ENCODE peak calls at places on chromosomes 4 and X, in ten cellular contexts. One of them, this sample, is unnamed.
A peak's percentile ranks its signal among the peaks of the same experiment; 100 is the strongest.

GRCh38 chrX:10749113-10749512 is 128.7 kb upstream of the MID1 start:
- DNase-seq in osteocyte: no peak
- DNase-seq in OCI-M1: no peak
- DNase-seq in fibroblast of the aortic adventitia: peak; percentile 70
- DNase-seq in HT-29: no peak
- DNase-seq in NCI-H2029 treated with DMSO at 0.1 percent for 48 hours: no peak
- DNase-seq in lung: no peak
- DNase-seq in MCF 10A: no peak
- DNase-seq in A549: no peak
- DNase-seq in left kidney: no peak
- DNase-seq in this sample: no peak

GRCh38 chr4:119510750-119511149 is 117.9 kb downstream of the PDE5A start:
- DNase-seq in osteocyte: no peak
- DNase-seq in OCI-M1: no peak
- DNase-seq in fibroblast of the aortic adventitia: peak; percentile 74
- DNase-seq in HT-29: no peak
- DNase-seq in NCI-H2029 treated with DMSO at 0.1 percent for 48 hours: no peak
- DNase-seq in lung: no peak
- DNase-seq in MCF 10A: no peak
- DNase-seq in A549: no peak
- DNase-seq in left kidney: no peak
- DNase-seq in this sample: no peak

GRCh38 chrX:12327836-12328235 is 189.6 kb downstream of the FRMPD4 start:
- DNase-seq in osteocyte: no peak
- DNase-seq in OCI-M1: no peak
- DNase-seq in fibroblast of the aortic adventitia: no peak
- DNase-seq in HT-29: no peak
- DNase-seq in NCI-H2029 treated with DMSO at 0.1 percent for 48 hours: no peak
- DNase-seq in lung: no peak
- DNase-seq in MCF 10A: no peak
- DNase-seq in A549: no peak
- DNase-seq in left kidney: no peak
- DNase-seq in this sample: no peak

GRCh38 chr4:47287735-47288134 is 175.8 kb downstream of the COMMD8 start:
- DNase-seq in osteocyte: no peak
- DNase-seq in OCI-M1: peak; percentile 78
- DNase-seq in fibroblast of the aortic adventitia: peak; percentile 70
- DNase-seq in HT-29: peak; percentile 19
- DNase-seq in NCI-H2029 treated with DMSO at 0.1 percent for 48 hours: no peak
- DNase-seq in lung: no peak
- DNase-seq in MCF 10A: peak; percentile 39
- DNase-seq in A549: no peak
- DNase-seq in left kidney: no peak
- DNase-seq in this sample: peak; percentile 27

GRCh38 chr4:133379681-133380438 is 230.8 kb downstream of the PCDH10 start:
- DNase-seq in osteocyte: no peak
- DNase-seq in OCI-M1: no peak
- DNase-seq in fibroblast of the aortic adventitia: no peak
- DNase-seq in HT-29: no peak
- DNase-seq in NCI-H2029 treated with DMSO at 0.1 percent for 48 hours: no peak
- DNase-seq in lung: no peak
- DNase-seq in MCF 10A: no peak
- DNase-seq in A549: no peak
- DNase-seq in left kidney: no peak
- DNase-seq in this sample: no peak

GRCh38 chrX:107747596-107748161 is 27.9 kb downstream of the TSC22D3 start:
- DNase-seq in osteocyte: no peak
- DNase-seq in OCI-M1: no peak
- DNase-seq in fibroblast of the aortic adventitia: peak; percentile 59
- DNase-seq in HT-29: peak; percentile 41
- DNase-seq in NCI-H2029 treated with DMSO at 0.1 percent for 48 hours: no peak
- DNase-seq in lung: peak; percentile 48
- DNase-seq in MCF 10A: peak; percentile 68
- DNase-seq in A549: no peak
- DNase-seq in left kidney: peak; percentile 41
- DNase-seq in this sample: peak; percentile 70

GRCh38 chr4:11635336-11635735 is 206.6 kb upstream of the HS3ST1 start:
- DNase-seq in osteocyte: no peak
- DNase-seq in OCI-M1: no peak
- DNase-seq in fibroblast of the aortic adventitia: peak; percentile 70
- DNase-seq in HT-29: peak; percentile 52
- DNase-seq in NCI-H2029 treated with DMSO at 0.1 percent for 48 hours: peak; percentile 18
- DNase-seq in lung: no peak
- DNase-seq in MCF 10A: peak; percentile 88
- DNase-seq in A549: peak; percentile 52
- DNase-seq in left kidney: no peak
- DNase-seq in this sample: no peak

GRCh38 chr4:156971168-156971601 is 414 bp downstream of the PDGFC start:
- DNase-seq in osteocyte: no peak
- DNase-seq in OCI-M1: no peak
- DNase-seq in fibroblast of the aortic adventitia: no peak
- DNase-seq in HT-29: no peak
- DNase-seq in NCI-H2029 treated with DMSO at 0.1 percent for 48 hours: no peak
- DNase-seq in lung: peak; percentile 29
- DNase-seq in MCF 10A: no peak
- DNase-seq in A549: no peak
- DNase-seq in left kidney: no peak
- DNase-seq in this sample: no peak

GRCh38 chr4:176443646-176444409 is 124.1 kb downstream of the SPCS3 start:
- DNase-seq in osteocyte: no peak
- DNase-seq in OCI-M1: no peak
- DNase-seq in fibroblast of the aortic adventitia: peak; percentile 76
- DNase-seq in HT-29: no peak
- DNase-seq in NCI-H2029 treated with DMSO at 0.1 percent for 48 hours: no peak
- DNase-seq in lung: no peak
- DNase-seq in MCF 10A: peak; percentile 62
- DNase-seq in A549: peak; percentile 6
- DNase-seq in left kidney: no peak
- DNase-seq in this sample: no peak

GRCh38 chrX:18676470-18676869 is 4.6 kb upstream of the RS1 start:
- DNase-seq in osteocyte: no peak
- DNase-seq in OCI-M1: no peak
- DNase-seq in fibroblast of the aortic adventitia: no peak
- DNase-seq in HT-29: peak; percentile 71
- DNase-seq in NCI-H2029 treated with DMSO at 0.1 percent for 48 hours: no peak
- DNase-seq in lung: no peak
- DNase-seq in MCF 10A: no peak
- DNase-seq in A549: peak; percentile 37
- DNase-seq in left kidney: peak; percentile 47
- DNase-seq in this sample: no peak

GRCh38 chr4:38365261-38365660 is 298.7 kb upstream of the KLF3 start:
- DNase-seq in osteocyte: no peak
- DNase-seq in OCI-M1: no peak
- DNase-seq in fibroblast of the aortic adventitia: no peak
- DNase-seq in HT-29: no peak
- DNase-seq in NCI-H2029 treated with DMSO at 0.1 percent for 48 hours: no peak
- DNase-seq in lung: no peak
- DNase-seq in MCF 10A: no peak
- DNase-seq in A549: no peak
- DNase-seq in left kidney: no peak
- DNase-seq in this sample: no peak

GRCh38 chr4:174286870-174287269 is 3.2 kb downstream of the CEP44 start:
- DNase-seq in osteocyte: no peak
- DNase-seq in OCI-M1: no peak
- DNase-seq in fibroblast of the aortic adventitia: no peak
- DNase-seq in HT-29: no peak
- DNase-seq in NCI-H2029 treated with DMSO at 0.1 percent for 48 hours: no peak
- DNase-seq in lung: no peak
- DNase-seq in MCF 10A: no peak
- DNase-seq in A549: no peak
- DNase-seq in left kidney: no peak
- DNase-seq in this sample: no peak

GRCh38 chr4:22573198-22573597 is 57.3 kb upstream of the ADGRA3 start:
- DNase-seq in osteocyte: no peak
- DNase-seq in OCI-M1: no peak
- DNase-seq in fibroblast of the aortic adventitia: peak; percentile 16
- DNase-seq in HT-29: no peak
- DNase-seq in NCI-H2029 treated with DMSO at 0.1 percent for 48 hours: peak; percentile 12
- DNase-seq in lung: peak; percentile 59
- DNase-seq in MCF 10A: peak; percentile 41
- DNase-seq in A549: no peak
- DNase-seq in left kidney: no peak
- DNase-seq in this sample: peak; percentile 35

GRCh38 chr4:55393461-55394320 is 2.1 kb upstream of the TMEM165 start:
- DNase-seq in osteocyte: no peak
- DNase-seq in OCI-M1: no peak
- DNase-seq in fibroblast of the aortic adventitia: peak; percentile 68
- DNase-seq in HT-29: no peak
- DNase-seq in NCI-H2029 treated with DMSO at 0.1 percent for 48 hours: no peak
- DNase-seq in lung: no peak
- DNase-seq in MCF 10A: no peak
- DNase-seq in A549: no peak
- DNase-seq in left kidney: no peak
- DNase-seq in this sample: no peak

GRCh38 chr4:119832731-119833233 is 204.2 kb upstream of the PDE5A start:
- DNase-seq in osteocyte: no peak
- DNase-seq in OCI-M1: no peak
- DNase-seq in fibroblast of the aortic adventitia: no peak
- DNase-seq in HT-29: no peak
- DNase-seq in NCI-H2029 treated with DMSO at 0.1 percent for 48 hours: no peak
- DNase-seq in lung: no peak
- DNase-seq in MCF 10A: no peak
- DNase-seq in A549: no peak
- DNase-seq in left kidney: no peak
- DNase-seq in this sample: no peak

GRCh38 chrX:154717824-154718223 is 33.1 kb downstream of the GAB3 start:
- DNase-seq in osteocyte: no peak
- DNase-seq in OCI-M1: peak; percentile 85
- DNase-seq in fibroblast of the aortic adventitia: no peak
- DNase-seq in HT-29: peak; percentile 65
- DNase-seq in NCI-H2029 treated with DMSO at 0.1 percent for 48 hours: no peak
- DNase-seq in lung: no peak
- DNase-seq in MCF 10A: no peak
- DNase-seq in A549: no peak
- DNase-seq in left kidney: peak; percentile 54
- DNase-seq in this sample: no peak

GRCh38 chr4:72568959-72569718 is at the start of gene ADAMTS3:
- DNase-seq in osteocyte: no peak
- DNase-seq in OCI-M1: peak; percentile 94
- DNase-seq in fibroblast of the aortic adventitia: peak; percentile 40
- DNase-seq in HT-29: no peak
- DNase-seq in NCI-H2029 treated with DMSO at 0.1 percent for 48 hours: no peak
- DNase-seq in lung: peak; percentile 54
- DNase-seq in MCF 10A: peak; percentile 37
- DNase-seq in A549: peak; percentile 2
- DNase-seq in left kidney: peak; percentile 96
- DNase-seq in this sample: no peak

GRCh38 chr4:41478518-41478917 is 59.4 kb upstream of the LIMCH1 start:
- DNase-seq in osteocyte: no peak
- DNase-seq in OCI-M1: no peak
- DNase-seq in fibroblast of the aortic adventitia: no peak
- DNase-seq in HT-29: no peak
- DNase-seq in NCI-H2029 treated with DMSO at 0.1 percent for 48 hours: no peak
- DNase-seq in lung: no peak
- DNase-seq in MCF 10A: no peak
- DNase-seq in A549: no peak
- DNase-seq in left kidney: no peak
- DNase-seq in this sample: no peak

GRCh38 chr4:3226467-3226866 is 22.5 kb upstream of the MSANTD1 start:
- DNase-seq in osteocyte: no peak
- DNase-seq in OCI-M1: no peak
- DNase-seq in fibroblast of the aortic adventitia: no peak
- DNase-seq in HT-29: no peak
- DNase-seq in NCI-H2029 treated with DMSO at 0.1 percent for 48 hours: peak; percentile 11
- DNase-seq in lung: no peak
- DNase-seq in MCF 10A: no peak
- DNase-seq in A549: no peak
- DNase-seq in left kidney: no peak
- DNase-seq in this sample: no peak

GRCh38 chr4:79083406-79084010 is 144.3 kb upstream of the PAQR3 start:
- DNase-seq in osteocyte: no peak
- DNase-seq in OCI-M1: no peak
- DNase-seq in fibroblast of the aortic adventitia: no peak
- DNase-seq in HT-29: no peak
- DNase-seq in NCI-H2029 treated with DMSO at 0.1 percent for 48 hours: no peak
- DNase-seq in lung: no peak
- DNase-seq in MCF 10A: no peak
- DNase-seq in A549: no peak
- DNase-seq in left kidney: peak; percentile 7
- DNase-seq in this sample: no peak

GRCh38 chrX:29318051-29318450 is 730.8 kb downstream of the IL1RAPL1 start:
- DNase-seq in osteocyte: no peak
- DNase-seq in OCI-M1: no peak
- DNase-seq in fibroblast of the aortic adventitia: peak; percentile 74
- DNase-seq in HT-29: no peak
- DNase-seq in NCI-H2029 treated with DMSO at 0.1 percent for 48 hours: no peak
- DNase-seq in lung: no peak
- DNase-seq in MCF 10A: peak; percentile 30
- DNase-seq in A549: no peak
- DNase-seq in left kidney: peak; percentile 1
- DNase-seq in this sample: no peak

GRCh38 chr4:113358784-113359183 is 309.3 kb downstream of the ANK2 start:
- DNase-seq in osteocyte: no peak
- DNase-seq in OCI-M1: peak; percentile 19
- DNase-seq in fibroblast of the aortic adventitia: peak; percentile 16
- DNase-seq in HT-29: peak; percentile 43
- DNase-seq in NCI-H2029 treated with DMSO at 0.1 percent for 48 hours: no peak
- DNase-seq in lung: no peak
- DNase-seq in MCF 10A: no peak
- DNase-seq in A549: peak; percentile 6
- DNase-seq in left kidney: no peak
- DNase-seq in this sample: no peak

GRCh38 chrX:7132335-7133035 is 15.0 kb upstream of the STS start:
- DNase-seq in osteocyte: no peak
- DNase-seq in OCI-M1: peak; percentile 60
- DNase-seq in fibroblast of the aortic adventitia: peak; percentile 88
- DNase-seq in HT-29: peak; percentile 93
- DNase-seq in NCI-H2029 treated with DMSO at 0.1 percent for 48 hours: no peak
- DNase-seq in lung: peak; percentile 89
- DNase-seq in MCF 10A: peak; percentile 86
- DNase-seq in A549: peak; percentile 90
- DNase-seq in left kidney: peak; percentile 69
- DNase-seq in this sample: no peak

GRCh38 chrX:45309096-45309495 is 108.4 kb upstream of the DIPK2B start:
- DNase-seq in osteocyte: no peak
- DNase-seq in OCI-M1: no peak
- DNase-seq in fibroblast of the aortic adventitia: no peak
- DNase-seq in HT-29: no peak
- DNase-seq in NCI-H2029 treated with DMSO at 0.1 percent for 48 hours: no peak
- DNase-seq in lung: no peak
- DNase-seq in MCF 10A: no peak
- DNase-seq in A549: no peak
- DNase-seq in left kidney: no peak
- DNase-seq in this sample: no peak

GRCh38 chr4:121272526-121272925 is 108.3 kb downstream of the QRFPR start:
- DNase-seq in osteocyte: no peak
- DNase-seq in OCI-M1: no peak
- DNase-seq in fibroblast of the aortic adventitia: peak; percentile 44
- DNase-seq in HT-29: no peak
- DNase-seq in NCI-H2029 treated with DMSO at 0.1 percent for 48 hours: no peak
- DNase-seq in lung: no peak
- DNase-seq in MCF 10A: peak; percentile 84
- DNase-seq in A549: peak; percentile 5
- DNase-seq in left kidney: no peak
- DNase-seq in this sample: no peak

GRCh38 chr4:48639816-48640215 is 140.3 kb downstream of the FRYL start:
- DNase-seq in osteocyte: no peak
- DNase-seq in OCI-M1: no peak
- DNase-seq in fibroblast of the aortic adventitia: no peak
- DNase-seq in HT-29: no peak
- DNase-seq in NCI-H2029 treated with DMSO at 0.1 percent for 48 hours: no peak
- DNase-seq in lung: no peak
- DNase-seq in MCF 10A: no peak
- DNase-seq in A549: no peak
- DNase-seq in left kidney: no peak
- DNase-seq in this sample: peak; percentile 28

GRCh38 chrX:68443155-68443868 is 10.0 kb upstream of the OPHN1 start:
- DNase-seq in osteocyte: no peak
- DNase-seq in OCI-M1: peak; percentile 44
- DNase-seq in fibroblast of the aortic adventitia: no peak
- DNase-seq in HT-29: no peak
- DNase-seq in NCI-H2029 treated with DMSO at 0.1 percent for 48 hours: no peak
- DNase-seq in lung: peak; percentile 40
- DNase-seq in MCF 10A: no peak
- DNase-seq in A549: no peak
- DNase-seq in left kidney: no peak
- DNase-seq in this sample: no peak

GRCh38 chr4:152590179-152591031 is 54.5 kb upstream of the FBXW7 start:
- DNase-seq in osteocyte: no peak
- DNase-seq in OCI-M1: no peak
- DNase-seq in fibroblast of the aortic adventitia: peak; percentile 92
- DNase-seq in HT-29: no peak
- DNase-seq in NCI-H2029 treated with DMSO at 0.1 percent for 48 hours: peak; percentile 82
- DNase-seq in lung: no peak
- DNase-seq in MCF 10A: peak; percentile 88
- DNase-seq in A549: no peak
- DNase-seq in left kidney: peak; percentile 35
- DNase-seq in this sample: peak; percentile 81

This sample was measured in NCI-H446 treated with DMSO at 0.1 percent for 48 hours.